ENCODE peak calls at places on chromosomes 12 and 14, in six cellular contexts. A is ascending aorta, M is AG04449, O is testis, E is tibial artery, K is psoas muscle. Z is an unnamed sample.

GRCh38 chr14:92998957-92999356 is 76.0 kb downstream of the CHGA start:
- DNase-seq in E (no peak), M (no peak), K (no peak), O (peak), A (no peak), Z (no peak)

GRCh38 chr14:33788116-33788515 is 162.8 kb downstream of the EGLN3 start:
- DNase-seq in K (no peak), A (no peak), E (no peak), O (no peak), M (no peak), Z (no peak)

GRCh38 chr12:126747530-126748149 is 1519.3 kb upstream of the TMEM132C start:
- DNase-seq in E (no peak), K (peak), A (no peak), M (no peak), O (peak), Z (no peak)

GRCh38 chr12:4109826-4110225 is 163.7 kb upstream of the CCND2 start:
- DNase-seq in K (no peak), O (no peak), A (no peak), M (no peak), E (no peak), Z (no peak)

GRCh38 chr12:14273911-14274306 is 91.6 kb upstream of the ATF7IP start:
- DNase-seq in K (no peak), O (no peak), E (no peak), M (no peak), A (no peak), Z (no peak)

GRCh38 chr12:75329918-75330826 is at the start of gene CAPS2:
- DNase-seq in M (no peak), K (peak), O (peak), E (peak), A (peak), Z (peak)

GRCh38 chr12:46577063-46577776 is 204.6 kb upstream of the SLC38A2 start:
- DNase-seq in E (no peak), K (no peak), O (no peak), A (no peak), M (no peak), Z (no peak)

GRCh38 chr14:38208825-38209562 is 1.3 kb downstream of the SSTR1 start:
- DNase-seq in A (no peak), O (no peak), K (peak), E (peak), M (no peak), Z (peak)

GRCh38 chr12:661720-662486 is 1.3 kb downstream of the NINJ2 start:
- DNase-seq in O (peak), K (peak), E (no peak), M (no peak), A (no peak), Z (no peak)

GRCh38 chr14:86430807-86431206 is 900.9 kb downstream of the FLRT2 start:
- DNase-seq in O (no peak), A (no peak), M (no peak), E (no peak), K (no peak), Z (no peak)

GRCh38 chr12:57236224-57236924 is 6.9 kb downstream of the SHMT2 start:
- DNase-seq in O (no peak), K (peak), M (no peak), E (no peak), A (no peak), Z (peak)

GRCh38 chr14:35261774-35262173 is 30.4 kb upstream of the PSMA6 start:
- DNase-seq in A (no peak), K (no peak), E (no peak), M (no peak), O (no peak), Z (no peak)

GRCh38 chr14:103317251-103317650 is 16.8 kb upstream of the EIF5 start:
- DNase-seq in K (no peak), M (no peak), O (no peak), A (no peak), E (no peak), Z (no peak)

GRCh38 chr14:27553820-27554219 is 956.0 kb upstream of the NOVA1 start:
- DNase-seq in A (no peak), O (no peak), K (no peak), E (no peak), M (no peak), Z (no peak)

GRCh38 chr12:80681287-80681686 is 26.1 kb upstream of the MYF6 start:
- DNase-seq in E (no peak), A (no peak), K (no peak), M (no peak), O (no peak), Z (no peak)

GRCh38 chr12:57129311-57130288 is 1.3 kb downstream of the LRP1 start:
- DNase-seq in A (no peak), E (peak), O (no peak), K (peak), M (no peak), Z (no peak)

GRCh38 chr12:29216797-29217583 is 67.9 kb downstream of the FAR2 start:
- DNase-seq in K (no peak), M (no peak), O (no peak), E (no peak), A (no peak), Z (no peak)

GRCh38 chr12:4978737-4979136 is 64.9 kb upstream of the KCNA5 start:
- DNase-seq in K (no peak), E (no peak), O (no peak), M (no peak), A (no peak), Z (no peak)

GRCh38 chr12:26113853-26114719 is 10.8 kb downstream of the BHLHE41 start:
- DNase-seq in O (peak), E (peak), M (peak), K (peak), A (peak), Z (peak)

GRCh38 chr14:52546318-52546670 is 6.0 kb downstream of the TXNDC16 start:
- DNase-seq in O (no peak), K (no peak), M (no peak), A (no peak), E (no peak), Z (no peak)

GRCh38 chr12:107337354-107338095 is 244.2 kb upstream of the CRY1 start:
- DNase-seq in K (no peak), M (no peak), E (no peak), O (no peak), A (no peak), Z (no peak)

GRCh38 chr14:59060841-59061240 is 127.6 kb upstream of the DAAM1 start:
- DNase-seq in O (no peak), K (no peak), M (no peak), E (no peak), A (no peak), Z (no peak)

GRCh38 chr14:22319526-22320352 is 269.3 kb downstream of the DAD1 start:
- DNase-seq in O (peak), A (no peak), E (peak), M (no peak), K (no peak), Z (peak)

GRCh38 chr12:2804390-2805145 is 7.9 kb upstream of the ITFG2 start:
- DNase-seq in E (peak), A (no peak), K (no peak), M (peak), O (peak), Z (no peak)

GRCh38 chr12:7935773-7936581 is at the start of gene SLC2A3:
- DNase-seq in A (no peak), O (peak), M (peak), E (peak), K (no peak), Z (peak)

GRCh38 chr12:24743891-24744793 is 204.8 kb downstream of the BCAT1 start:
- DNase-seq in O (no peak), K (no peak), E (no peak), A (no peak), M (no peak), Z (no peak)

GRCh38 chr12:107670999-107671643 is 14.5 kb upstream of the PWP1 start:
- DNase-seq in A (no peak), O (peak), M (no peak), E (no peak), K (no peak), Z (peak)

GRCh38 chr12:51346581-51346980 is at the start of gene CELA1:
- DNase-seq in E (no peak), M (no peak), A (no peak), O (no peak), K (no peak), Z (no peak)

GRCh38 chr12:82797480-82797879 is 110.8 kb downstream of the TMTC2 start:
- DNase-seq in A (no peak), M (no peak), O (no peak), K (no peak), E (no peak), Z (no peak)

GRCh38 chr12:82804601-82805000 is 117.9 kb downstream of the TMTC2 start:
- DNase-seq in K (no peak), A (no peak), E (no peak), M (no peak), O (no peak), Z (no peak)

GRCh38 chr12:82803201-82803600 is 116.5 kb downstream of the TMTC2 start:
- DNase-seq in M (no peak), K (no peak), A (no peak), O (no peak), E (no peak), Z (no peak)

GRCh38 chr12:82801951-82802610 is 115.4 kb downstream of the TMTC2 start:
- DNase-seq in A (no peak), K (no peak), E (no peak), O (no peak), M (no peak), Z (no peak)

DNA sequence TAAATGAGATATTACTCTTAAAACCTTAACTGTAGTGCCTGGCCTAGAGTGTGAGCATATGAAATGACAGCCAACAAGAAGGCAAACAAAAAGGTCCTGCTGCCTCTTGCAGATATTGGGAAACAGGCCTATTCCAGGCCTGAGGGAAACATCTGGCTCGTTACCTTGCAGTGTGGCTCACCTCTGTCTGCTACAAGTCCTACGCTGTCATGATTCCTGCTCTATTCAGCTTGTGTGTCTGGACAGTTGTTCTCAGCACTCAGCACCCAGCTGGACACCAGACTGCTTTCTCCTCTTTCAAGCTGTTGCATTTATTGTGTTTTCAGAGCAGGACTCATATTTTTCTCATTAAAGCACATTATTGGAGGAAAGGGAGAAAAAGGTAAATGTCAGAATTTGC is 113.5 kb downstream of the TMTC2 start:
- DNase-seq in O (no peak), M (no peak), K (no peak), A (no peak), E (no peak), Z (no peak)
- TF ChIP-seq CTCF in O (no peak), M (no peak), K (no peak), A (no peak), E (no peak), Z (no peak)

GRCh38 chr14:89336338-89336737 is 80.7 kb downstream of the FOXN3 start:
- DNase-seq in M (no peak), O (no peak), K (no peak), E (no peak), A (no peak), Z (no peak)
- TF ChIP-seq CTCF in M (no peak), O (no peak), K (peak), E (no peak), A (no peak), Z (peak)

GRCh38 chr14:81625343-81625742 is 91.7 kb upstream of the SEL1L start:
- DNase-seq in E (no peak), A (no peak), K (no peak), O (no peak), M (no peak), Z (no peak)
- TF ChIP-seq CTCF in E (peak), A (peak), K (peak), O (no peak), M (no peak), Z (no peak)

GRCh38 chr14:68297871-68298468 is 478.4 kb downstream of the RAD51B start:
- DNase-seq in A (no peak), E (no peak), M (no peak), O (no peak), K (no peak), Z (no peak)
- TF ChIP-seq CTCF in A (peak), E (peak), M (peak), O (no peak), K (no peak), Z (no peak)

Z was measured in endothelial cell.